ENCODE peak calls at places on chromosomes 5 and 9, in ten cellular contexts. D, L, P, Y, C, R, W, V, A and S are unnamed samples.

GRCh38 chr5:128778474-128778873 is 186.8 kb upstream of the SLC27A6 start:
- DNase-seq in D (no peak), L (no peak), P (no peak), Y (no peak), C (no peak), R (no peak), W (no peak), V (no peak), A (no peak), S (no peak)

GRCh38 chr9:76646249-76646648 is 118.0 kb upstream of the PCA3 start:
- DNase-seq in D (no peak), L (no peak), P (no peak), Y (no peak), C (no peak), R (no peak), W (no peak), V (no peak), A (no peak), S (no peak)

GRCh38 chr9:94554439-94555331 is at the start of gene PCAT7:
- DNase-seq in D (peak), L (peak), P (peak), Y (peak), C (no peak), R (no peak), W (peak), V (no peak), A (peak), S (no peak)

GRCh38 chr5:109413463-109413862 is 3.7 kb upstream of the PJA2 start:
- DNase-seq in D (no peak), L (no peak), P (peak), Y (no peak), C (peak), R (no peak), W (no peak), V (no peak), A (peak), S (no peak)

GRCh38 chr5:132539716-132540115 is 3.6 kb downstream of the IL5 start:
- DNase-seq in D (no peak), L (no peak), P (no peak), Y (no peak), C (no peak), R (no peak), W (no peak), V (no peak), A (peak), S (no peak)

GRCh38 chr9:27181381-27181780 is 72.4 kb downstream of the TEK start:
- DNase-seq in D (no peak), L (no peak), P (no peak), Y (no peak), C (no peak), R (no peak), W (no peak), V (no peak), A (no peak), S (no peak)

GRCh38 chr9:3783156-3783555 is 257.4 kb upstream of the RFX3 start:
- DNase-seq in D (no peak), L (no peak), P (no peak), Y (no peak), C (no peak), R (no peak), W (no peak), V (no peak), A (no peak), S (no peak)

GRCh38 chr5:167754501-167754941 is 536.9 kb upstream of the WWC1 start:
- DNase-seq in D (no peak), L (no peak), P (no peak), Y (no peak), C (no peak), R (no peak), W (no peak), V (no peak), A (no peak), S (no peak)

GRCh38 chr5:69105996-69106906 is 12.4 kb downstream of the SLC30A5 start:
- DNase-seq in D (no peak), L (peak), P (no peak), Y (no peak), C (no peak), R (no peak), W (no peak), V (no peak), A (no peak), S (no peak)

GRCh38 chr5:142653321-142653720 is 32.6 kb downstream of the FGF1 start:
- DNase-seq in D (no peak), L (no peak), P (no peak), Y (no peak), C (no peak), R (no peak), W (no peak), V (no peak), A (no peak), S (no peak)

GRCh38 chr9:18297532-18297872 is 176.5 kb upstream of the ADAMTSL1 start:
- DNase-seq in D (no peak), L (peak), P (no peak), Y (peak), C (no peak), R (no peak), W (peak), V (no peak), A (peak), S (no peak)

GRCh38 chr9:129241725-129242124 is 63.7 kb upstream of the IER5L start:
- DNase-seq in D (no peak), L (no peak), P (no peak), Y (no peak), C (no peak), R (no peak), W (no peak), V (no peak), A (no peak), S (no peak)

GRCh38 chr5:141513021-141513626 is 24.2 kb downstream of the PCDHGC5 start:
- DNase-seq in D (peak), L (peak), P (no peak), Y (no peak), C (no peak), R (no peak), W (no peak), V (peak), A (no peak), S (no peak)

GRCh38 chr9:15229475-15229874 is 77.5 kb downstream of the TTC39B start:
- DNase-seq in D (no peak), L (no peak), P (no peak), Y (no peak), C (no peak), R (no peak), W (no peak), V (no peak), A (no peak), S (no peak)

GRCh38 chr9:73680831-73681230 is 529.2 kb downstream of the ANXA1 start:
- DNase-seq in D (no peak), L (no peak), P (no peak), Y (no peak), C (no peak), R (no peak), W (no peak), V (no peak), A (no peak), S (no peak)

GRCh38 chr5:86858452-86858851 is 240.7 kb downstream of the COX7C start:
- DNase-seq in D (no peak), L (no peak), P (no peak), Y (no peak), C (no peak), R (no peak), W (no peak), V (no peak), A (no peak), S (no peak)

GRCh38 chr5:43017438-43017820 is 22.7 kb downstream of the ANXA2R start:
- DNase-seq in D (no peak), L (no peak), P (no peak), Y (no peak), C (no peak), R (no peak), W (no peak), V (no peak), A (peak), S (no peak)

GRCh38 chr5:119681734-119682133 is 52.4 kb downstream of the FAM170A start:
- DNase-seq in D (no peak), L (no peak), P (no peak), Y (no peak), C (no peak), R (no peak), W (no peak), V (no peak), A (no peak), S (no peak)

GRCh38 chr9:130862747-130863146 is 27.7 kb downstream of the ABL1 start:
- DNase-seq in D (no peak), L (no peak), P (no peak), Y (no peak), C (peak), R (no peak), W (no peak), V (no peak), A (no peak), S (peak)

GRCh38 chr5:52837068-52837467 is 49.4 kb downstream of the ITGA1 start:
- DNase-seq in D (no peak), L (no peak), P (no peak), Y (no peak), C (no peak), R (no peak), W (no peak), V (no peak), A (no peak), S (no peak)

GRCh38 chr5:7794823-7795222 is 56.1 kb downstream of the CFAP90 start:
- DNase-seq in D (no peak), L (no peak), P (no peak), Y (no peak), C (no peak), R (no peak), W (no peak), V (no peak), A (no peak), S (no peak)

GRCh38 chr5:135106610-135107009 is 72.6 kb upstream of the PITX1 start:
- DNase-seq in D (no peak), L (no peak), P (no peak), Y (no peak), C (no peak), R (no peak), W (no peak), V (no peak), A (no peak), S (no peak)

GRCh38 chr9:2967779-2968178 is 123.9 kb upstream of the PUM3 start:
- DNase-seq in D (no peak), L (no peak), P (no peak), Y (no peak), C (no peak), R (no peak), W (no peak), V (no peak), A (no peak), S (no peak)

GRCh38 chr5:20105915-20106314 is 117.9 kb upstream of the CDH18 start:
- DNase-seq in D (no peak), L (no peak), P (no peak), Y (no peak), C (no peak), R (no peak), W (no peak), V (no peak), A (no peak), S (no peak)

GRCh38 chr9:110049699-110050450 is 158.1 kb downstream of the C9orf152 start:
- DNase-seq in D (no peak), L (peak), P (peak), Y (no peak), C (peak), R (no peak), W (no peak), V (no peak), A (no peak), S (no peak)

GRCh38 chr9:100352727-100353505 is at the start of gene TEX10:
- DNase-seq in D (peak), L (peak), P (peak), Y (peak), C (peak), R (peak), W (peak), V (peak), A (peak), S (peak)

GRCh38 chr9:127406799-127407504 is 10.0 kb downstream of the SLC2A8 start:
- DNase-seq in D (no peak), L (no peak), P (no peak), Y (no peak), C (no peak), R (no peak), W (no peak), V (no peak), A (no peak), S (no peak)

GRCh38 chr9:91481971-91482370 is 58.3 kb upstream of the NFIL3 start:
- DNase-seq in D (no peak), L (no peak), P (no peak), Y (no peak), C (no peak), R (no peak), W (no peak), V (no peak), A (no peak), S (no peak)

GRCh38 chr5:36442352-36442751 is 140.7 kb upstream of the RANBP3L start:
- DNase-seq in D (no peak), L (no peak), P (peak), Y (peak), C (no peak), R (no peak), W (no peak), V (no peak), A (peak), S (no peak)

GRCh38 chr5:125338804-125339203 is 592.4 kb upstream of the ZNF608 start:
- DNase-seq in D (no peak), L (no peak), P (no peak), Y (no peak), C (no peak), R (no peak), W (no peak), V (no peak), A (no peak), S (no peak)
- TF ChIP-seq EP300 in D (no peak), L (no peak), P (no peak), Y (no peak), C (no peak), R (no peak), W (no peak), V (no peak), A (no peak), S (no peak)

GRCh38 chr5:72392326-72392733 is 72.2 kb downstream of the PTCD2 start:
- DNase-seq in D (no peak), L (no peak), P (no peak), Y (no peak), C (no peak), R (no peak), W (no peak), V (no peak), A (no peak), S (no peak)

GRCh38 chr5:72386639-72387038 is 66.5 kb downstream of the PTCD2 start:
- DNase-seq in D (no peak), L (no peak), P (no peak), Y (no peak), C (no peak), R (no peak), W (no peak), V (no peak), A (no peak), S (no peak)

GRCh38 chr5:72388652-72389051 is 68.5 kb downstream of the PTCD2 start:
- DNase-seq in D (no peak), L (no peak), P (no peak), Y (no peak), C (no peak), R (no peak), W (no peak), V (no peak), A (no peak), S (no peak)

GRCh38 chr5:72390836-72391235 is 70.7 kb downstream of the PTCD2 start:
- DNase-seq in D (no peak), L (no peak), P (no peak), Y (no peak), C (no peak), R (no peak), W (no peak), V (no peak), A (no peak), S (no peak)

GRCh38 chr5:72387985-72388384 is 67.8 kb downstream of the PTCD2 start:
- DNase-seq in D (no peak), L (no peak), P (no peak), Y (peak), C (no peak), R (no peak), W (no peak), V (no peak), A (no peak), S (no peak)
- TF ChIP-seq EP300 in D (no peak), L (peak), P (no peak), Y (no peak), C (no peak), R (no peak), W (no peak), V (no peak), A (no peak), S (no peak)

GRCh38 chr5:166342330-166342891 is 1949.0 kb upstream of the WWC1 start:
- DNase-seq in D (no peak), L (no peak), P (no peak), Y (no peak), C (no peak), R (no peak), W (no peak), V (no peak), A (no peak), S (no peak)
- TF ChIP-seq EP300 in D (no peak), L (no peak), P (no peak), Y (no peak), C (no peak), R (no peak), W (no peak), V (no peak), A (no peak), S (no peak)

DNA sequence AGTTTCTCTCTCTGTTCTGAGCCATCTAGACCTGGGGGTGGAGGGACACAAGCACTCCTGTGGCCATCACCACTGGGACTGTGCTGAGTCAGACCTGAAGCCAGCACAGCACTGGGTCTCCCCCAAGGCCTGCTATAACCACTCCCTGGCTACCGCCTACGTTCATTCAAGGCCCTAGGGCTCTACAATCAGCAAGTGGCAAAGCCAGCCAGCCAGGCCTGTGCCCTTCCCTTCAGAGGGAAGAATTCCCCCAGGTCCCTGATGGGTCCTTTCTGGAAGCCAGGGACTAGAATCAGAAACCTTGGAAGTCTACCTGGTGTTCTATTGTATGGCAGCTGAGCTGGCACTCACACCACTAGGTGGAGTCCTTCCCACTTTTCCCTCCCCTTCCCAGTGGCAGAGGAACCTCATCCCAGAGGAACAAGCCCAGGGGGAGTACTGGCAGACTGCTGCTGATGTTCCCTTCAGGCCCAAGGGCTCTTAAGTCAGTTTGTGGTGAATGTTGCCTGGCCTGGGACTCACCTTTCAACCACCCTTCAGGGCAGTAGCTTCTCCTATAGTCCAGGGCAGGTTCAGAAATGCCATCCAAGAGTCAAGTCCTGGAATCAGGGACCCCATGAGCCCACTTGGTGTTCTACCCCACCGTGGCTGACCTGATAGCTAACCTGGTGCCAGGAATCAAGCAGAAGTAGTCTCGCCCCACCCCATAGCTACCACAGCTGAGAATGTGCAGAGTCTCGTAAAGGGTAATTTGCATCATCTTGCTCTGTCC is 20.0 kb downstream of the JMY start:
- DNase-seq in D (no peak), L (peak), P (peak), Y (peak), C (no peak), R (no peak), W (peak), V (no peak), A (peak), S (no peak)
- TF ChIP-seq EP300 in D (no peak), L (no peak), P (no peak), Y (no peak), C (no peak), R (no peak), W (no peak), V (no peak), A (no peak), S (no peak)

GRCh38 chr5:1298723-1299510 is 4.0 kb upstream of the TERT start:
- DNase-seq in D (no peak), L (no peak), P (no peak), Y (no peak), C (peak), R (no peak), W (no peak), V (no peak), A (no peak), S (peak)

GRCh38 chr5:1295650-1296037 is 776 bp upstream of the TERT start:
- DNase-seq in D (no peak), L (no peak), P (no peak), Y (no peak), C (peak), R (no peak), W (no peak), V (no peak), A (no peak), S (peak)

GRCh38 chr5:1298067-1298551 is 3.2 kb upstream of the TERT start:
- DNase-seq in D (no peak), L (no peak), P (peak), Y (no peak), C (peak), R (no peak), W (no peak), V (no peak), A (no peak), S (peak)

GRCh38 chr5:1294839-1295649 is at the start of gene TERT:
- DNase-seq in D (no peak), L (peak), P (peak), Y (peak), C (peak), R (no peak), W (no peak), V (no peak), A (no peak), S (peak)

GRCh38 chr5:1297243-1297642 is 2.4 kb upstream of the TERT start:
- DNase-seq in D (no peak), L (no peak), P (no peak), Y (no peak), C (peak), R (no peak), W (no peak), V (no peak), A (no peak), S (peak)
- TF ChIP-seq EP300 in D (no peak), L (no peak), P (no peak), Y (no peak), C (no peak), R (no peak), W (no peak), V (no peak), A (no peak), S (no peak)

GRCh38 chr9:121298689-121299112 is 30.7 kb downstream of the GSN start:
- DNase-seq in D (no peak), L (no peak), P (no peak), Y (no peak), C (peak), R (peak), W (no peak), V (no peak), A (peak), S (peak)
- TF ChIP-seq EP300 in D (no peak), L (no peak), P (no peak), Y (no peak), C (no peak), R (peak), W (no peak), V (peak), A (no peak), S (no peak)

DNA sequence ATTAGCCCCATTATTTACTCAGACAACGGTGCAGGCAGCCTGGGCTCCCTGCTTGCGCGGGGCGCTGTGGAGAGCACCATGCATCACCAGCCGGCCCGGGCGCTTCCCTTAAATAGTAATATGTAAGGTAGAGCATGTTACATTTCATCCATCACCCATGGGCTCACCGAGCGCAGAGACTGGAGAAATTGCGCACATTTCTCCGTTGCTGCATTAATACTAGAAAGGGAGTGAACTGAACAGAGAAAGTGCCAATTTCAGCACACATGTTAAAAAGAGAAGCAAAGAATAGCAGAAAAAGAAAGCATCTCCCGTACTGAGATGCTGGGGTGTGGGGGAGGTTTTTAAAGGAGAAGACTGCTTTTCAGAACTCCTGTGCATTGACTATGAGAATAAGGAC is 400.3 kb downstream of the ZSWIM6 start:
- DNase-seq in D (no peak), L (no peak), P (no peak), Y (no peak), C (no peak), R (no peak), W (no peak), V (peak), A (no peak), S (no peak)
- TF ChIP-seq EP300 in D (no peak), L (no peak), P (no peak), Y (no peak), C (no peak), R (no peak), W (no peak), V (no peak), A (no peak), S (no peak)